ENCODE peak calls at places on chromosomes 12 and 14, in ten cellular contexts. K, G, O, E, S, X, Q, L, M and Z are unnamed samples.

GRCh38 chr12:114579389-114579788 is 104.6 kb downstream of the TBX3 start:
- DNase-seq in K (no peak), G (peak; percentile 20), O (no peak), E (no peak), S (no peak), X (no peak), Q (no peak), L (no peak), M (no peak), Z (no peak)

GRCh38 chr12:20366776-20367409 is 1.4 kb upstream of the PDE3A start:
- DNase-seq in K (no peak), G (no peak), O (no peak), E (no peak), S (no peak), X (no peak), Q (no peak), L (no peak), M (no peak), Z (no peak)

GRCh38 chr12:5402009-5402408 is 29.9 kb upstream of the NTF3 start:
- DNase-seq in K (no peak), G (no peak), O (no peak), E (no peak), S (no peak), X (no peak), Q (no peak), L (no peak), M (no peak), Z (no peak)

GRCh38 chr12:27732281-27732680 is 21.6 kb downstream of the MRPS35 start:
- DNase-seq in K (no peak), G (no peak), O (no peak), E (no peak), S (no peak), X (no peak), Q (no peak), L (peak; percentile 30), M (no peak), Z (no peak)

GRCh38 chr14:58637391-58638230 is at the start of gene DACT1:
- DNase-seq in K (peak; percentile 81), G (no peak), O (peak; percentile 34), E (peak; percentile 84), S (no peak), X (no peak), Q (no peak), L (peak; percentile 72), M (peak; percentile 45), Z (no peak)

GRCh38 chr12:113747048-113747447 is 219.1 kb downstream of the RBM19 start:
- DNase-seq in K (no peak), G (no peak), O (no peak), E (no peak), S (no peak), X (no peak), Q (no peak), L (peak; percentile 58), M (no peak), Z (no peak)

GRCh38 chr12:57887631-57888406 is 41.3 kb upstream of the CTDSP2 start:
- DNase-seq in K (no peak), G (no peak), O (no peak), E (peak; percentile 93), S (no peak), X (no peak), Q (no peak), L (no peak), M (no peak), Z (no peak)

GRCh38 chr12:92608418-92609091 is 94.2 kb upstream of the PLEKHG7 start:
- DNase-seq in K (peak; percentile 37), G (no peak), O (no peak), E (no peak), S (no peak), X (no peak), Q (no peak), L (peak; percentile 31), M (no peak), Z (no peak)

GRCh38 chr12:107645630-107646333 is 39.8 kb upstream of the PWP1 start:
- DNase-seq in K (no peak), G (no peak), O (no peak), E (no peak), S (no peak), X (no peak), Q (no peak), L (peak; percentile 70), M (no peak), Z (no peak)

GRCh38 chr14:68982581-68982980 is 3.5 kb upstream of the ACTN1 start:
- DNase-seq in K (no peak), G (no peak), O (no peak), E (peak; percentile 82), S (no peak), X (no peak), Q (no peak), L (no peak), M (no peak), Z (no peak)

GRCh38 chr12:19201653-19202052 is 72.1 kb downstream of the PLEKHA5 start:
- DNase-seq in K (no peak), G (no peak), O (no peak), E (no peak), S (no peak), X (no peak), Q (no peak), L (no peak), M (no peak), Z (no peak)